ENCODE peak calls at places on chromosomes 13 and 19, in four cellular contexts. R, E, Y and B are unnamed samples.

GRCh38 chr19:3146677-3147100 is 10.9 kb downstream of the GNA15 start:
- DNase-seq in R (peak; percentile 72), E (peak; percentile 21), Y (no peak), B (peak; percentile 79)

GRCh38 chr13:106145997-106146864 is 389.2 kb downstream of the EFNB2 start:
- DNase-seq in R (no peak), E (no peak), Y (no peak), B (no peak)

GRCh38 chr19:38079926-38080380 is 144.1 kb downstream of the DPF1 start:
- DNase-seq in R (no peak), E (peak; percentile 68), Y (no peak), B (no peak)

GRCh38 chr13:48155850-48156249 is 60.9 kb upstream of the MED4 start:
- DNase-seq in R (no peak), E (no peak), Y (peak; percentile 38), B (no peak)

GRCh38 chr13:65901723-65902122 is 1328.4 kb downstream of the PCDH9 start:
- DNase-seq in R (no peak), E (no peak), Y (no peak), B (no peak)

GRCh38 chr13:42992585-42993122 is 613 bp upstream of the EPSTI1 start:
- DNase-seq in R (no peak), E (no peak), Y (no peak), B (no peak)

GRCh38 chr19:3607398-3608078 is 863 bp upstream of the TBXA2R start:
- DNase-seq in R (peak; percentile 64), E (no peak), Y (no peak), B (peak; percentile 71)

GRCh38 chr13:60584976-60585375 is 188.0 kb downstream of the TDRD3 start:
- DNase-seq in R (no peak), E (no peak), Y (no peak), B (no peak)

GRCh38 chr13:26985285-26985878 is 186.2 kb downstream of the USP12 start:
- DNase-seq in R (peak; percentile 62), E (peak; percentile 74), Y (peak; percentile 76), B (peak; percentile 72)

GRCh38 chr19:54439174-54439851 is 9.7 kb upstream of the LENG8 start:
- DNase-seq in R (no peak), E (peak; percentile 56), Y (no peak), B (peak; percentile 63)

GRCh38 chr13:26488236-26489028 is 69.1 kb upstream of the WASF3 start:
- DNase-seq in R (no peak), E (no peak), Y (no peak), B (no peak)

GRCh38 chr13:23567792-23568480 is 2.3 kb upstream of the TNFRSF19 start:
- DNase-seq in R (no peak), E (peak; percentile 77), Y (no peak), B (no peak)

GRCh38 chr13:23584275-23584674 is 14.1 kb downstream of the TNFRSF19 start:
- DNase-seq in R (no peak), E (no peak), Y (no peak), B (no peak)

GRCh38 chr13:24106429-24106828 is 54.1 kb upstream of the SPATA13 start:
- DNase-seq in R (no peak), E (peak; percentile 90), Y (no peak), B (no peak)

GRCh38 chr19:2487780-2488330 is 11.9 kb downstream of the GADD45B start:
- DNase-seq in R (no peak), E (no peak), Y (no peak), B (no peak)

GRCh38 chr13:45242070-45242469 is 41.2 kb upstream of the KCTD4 start:
- DNase-seq in R (no peak), E (no peak), Y (peak; percentile 15), B (peak; percentile 10)

DNA sequence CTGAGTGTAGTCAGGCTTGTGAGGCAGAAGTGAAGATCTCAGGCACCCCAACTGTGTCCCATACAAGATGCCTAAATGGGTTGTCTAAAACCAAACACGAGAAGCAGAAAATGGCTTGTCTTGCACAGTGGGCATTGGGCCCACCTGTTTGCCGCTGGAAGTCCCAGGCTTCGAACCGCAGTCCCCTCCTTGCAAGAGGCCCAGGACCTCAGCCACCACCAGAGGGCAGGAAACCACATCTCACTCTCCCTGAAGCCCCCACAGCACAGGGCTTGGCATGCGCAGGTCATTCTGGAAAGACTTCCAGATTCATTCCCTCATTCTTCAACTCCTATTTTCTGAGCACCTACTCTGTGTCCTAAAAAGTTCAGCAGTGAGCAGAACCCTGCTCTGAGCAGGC is 973.7 kb downstream of the UQCRFS1 start:
- DNase-seq in R (peak; percentile 15), E (no peak), Y (no peak), B (peak; percentile 12)
- TF ChIP-seq ELF1 in R (no peak), E (no peak), Y (no peak), B (no peak)

DNA sequence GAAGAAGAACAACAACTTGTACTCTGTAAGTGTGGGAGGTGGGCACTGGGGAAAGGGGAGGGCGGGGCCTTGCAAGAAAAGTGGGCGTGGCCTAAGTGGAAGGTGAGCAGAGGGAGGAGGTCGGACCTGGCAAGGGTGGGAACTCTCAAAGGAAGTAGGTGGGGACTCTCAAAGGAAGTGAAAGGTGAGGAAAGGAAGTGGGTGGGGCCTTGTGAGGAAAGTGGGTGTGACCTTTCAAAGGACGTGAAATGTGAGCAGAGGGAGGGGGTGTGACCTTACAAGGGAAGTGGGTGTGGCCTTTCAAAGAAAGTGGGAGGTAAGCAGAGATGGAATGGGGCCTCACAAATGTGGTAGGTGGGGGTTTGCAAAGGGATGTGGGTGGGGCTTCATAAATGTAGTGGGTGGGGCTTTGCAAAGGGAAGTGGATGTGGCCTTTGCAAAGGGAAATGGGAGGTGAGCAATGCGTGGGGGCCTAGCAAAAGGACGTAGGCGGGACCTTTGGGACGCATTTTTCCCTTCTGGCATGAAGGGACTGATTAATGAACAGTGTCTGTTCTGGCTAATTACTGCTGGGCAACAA is 25.9 kb downstream of the ACSBG2 start:
- DNase-seq in R (peak; percentile 89), E (peak; percentile 13), Y (peak; percentile 98), B (peak; percentile 13)
- TF ChIP-seq ZBTB33 in R (no peak), E (no peak), Y (no peak), B (no peak)

GRCh38 chr13:110471833-110472162 is 89.7 kb downstream of the RAB20 start:
- DNase-seq in R (peak; percentile 60), E (no peak), Y (no peak), B (no peak)
- TF ChIP-seq ELF1 in R (no peak), E (no peak), Y (no peak), B (no peak)

GRCh38 chr19:29269641-29270040 is 56.7 kb upstream of the UQCRFS1 start:
- DNase-seq in R (no peak), E (no peak), Y (no peak), B (no peak)

GRCh38 chr19:29273000-29273691 is 60.2 kb upstream of the UQCRFS1 start:
- DNase-seq in R (no peak), E (no peak), Y (no peak), B (no peak)

GRCh38 chr19:29268721-29269483 is 56.0 kb upstream of the UQCRFS1 start:
- DNase-seq in R (no peak), E (no peak), Y (no peak), B (no peak)

GRCh38 chr19:29271341-29271740 is 58.4 kb upstream of the UQCRFS1 start:
- DNase-seq in R (no peak), E (no peak), Y (no peak), B (no peak)

GRCh38 chr19:29271911-29272310 is 59.0 kb upstream of the UQCRFS1 start:
- DNase-seq in R (no peak), E (no peak), Y (no peak), B (no peak)
- TF ChIP-seq ZBTB33 in R (no peak), E (no peak), Y (no peak), B (no peak)